ENCODE peak calls at places on chromosomes 2 and 18, in six cellular contexts. One of them, this sample, is unnamed.

GRCh38 chr18:21316296-21316695 is 74.3 kb downstream of the GREB1L start:
- DNase-seq in NCI-H82: no peak
- DNase-seq in astrocyte: peak
- DNase-seq in GM04504: no peak
- DNase-seq in left ventricle myocardium inferior: no peak
- DNase-seq in neural crest cell: no peak
- DNase-seq in this sample: no peak

GRCh38 chr18:47113796-47114540 is 36.3 kb downstream of the HDHD2 start:
- DNase-seq in neural crest cell: no peak
- DNase-seq in NCI-H82: no peak
- DNase-seq in astrocyte: peak
- DNase-seq in left ventricle myocardium inferior: no peak
- DNase-seq in GM04504: peak
- DNase-seq in this sample: no peak

GRCh38 chr2:176085120-176085788 is 1.5 kb upstream of the EVX2 start:
- DNase-seq in neural crest cell: no peak
- DNase-seq in GM04504: no peak
- DNase-seq in NCI-H82: no peak
- DNase-seq in astrocyte: no peak
- DNase-seq in left ventricle myocardium inferior: no peak
- DNase-seq in this sample: no peak

GRCh38 chr18:7568426-7568825 is 1.3 kb downstream of the PTPRM start:
- DNase-seq in neural crest cell: peak
- DNase-seq in left ventricle myocardium inferior: peak
- DNase-seq in astrocyte: peak
- DNase-seq in NCI-H82: peak
- DNase-seq in GM04504: no peak
- DNase-seq in this sample: peak

GRCh38 chr2:222950886-222951285 is 90.0 kb downstream of the ACSL3 start:
- DNase-seq in left ventricle myocardium inferior: no peak
- DNase-seq in astrocyte: peak
- DNase-seq in NCI-H82: peak
- DNase-seq in neural crest cell: no peak
- DNase-seq in GM04504: peak
- DNase-seq in this sample: no peak

GRCh38 chr18:12779043-12779442 is 76.2 kb downstream of the PSMG2 start:
- DNase-seq in GM04504: no peak
- DNase-seq in NCI-H82: no peak
- DNase-seq in neural crest cell: no peak
- DNase-seq in astrocyte: no peak
- DNase-seq in left ventricle myocardium inferior: no peak
- DNase-seq in this sample: no peak

GRCh38 chr2:31270136-31270535 is 36.2 kb downstream of the EHD3 start:
- DNase-seq in left ventricle myocardium inferior: no peak
- DNase-seq in GM04504: peak
- DNase-seq in NCI-H82: no peak
- DNase-seq in neural crest cell: no peak
- DNase-seq in astrocyte: peak
- DNase-seq in this sample: no peak

GRCh38 chr2:41736105-41736567 is 311.7 kb upstream of the PKDCC start:
- DNase-seq in astrocyte: peak
- DNase-seq in left ventricle myocardium inferior: no peak
- DNase-seq in NCI-H82: no peak
- DNase-seq in neural crest cell: no peak
- DNase-seq in GM04504: no peak
- DNase-seq in this sample: no peak